ENCODE peak calls at places on chromosomes 4 and X, in nine cellular contexts. X is ACHN; O is astrocyte of the spinal cord; U is RWPE1; B is AG04450; R is activated CD4-positive, alpha-beta memory T cell treated with anti-CD3 and anti-CD28 coated beads, Interleukin-2, amount 10 ng/mL, durations not matched to agents 7 days and 5 days; G is NCI-H1930; A is right atrium auricular region; N is T-helper 9 cell. L is an unnamed sample.
A peak's percentile ranks its signal among the peaks of the same experiment; 100 is the strongest.

GRCh38 chr4:87498446-87498900 is 30.7 kb downstream of the SPARCL1 start:
- DNase-seq in B (peak; percentile 32), G (no peak), U (no peak), O (peak; percentile 50), R (no peak), X (peak; percentile 5), A (no peak), N (no peak), L (no peak)

GRCh38 chr4:2424581-2424980 is 5.8 kb downstream of the CFAP99 start:
- DNase-seq in U (no peak), X (no peak), B (no peak), G (no peak), A (no peak), N (no peak), R (no peak), O (no peak), L (no peak)

GRCh38 chr4:2249526-2249991 is 7.6 kb upstream of the HAUS3 start:
- DNase-seq in B (no peak), U (no peak), R (peak; percentile 11), G (no peak), N (no peak), X (no peak), O (no peak), A (peak; percentile 49), L (no peak)

GRCh38 chrX:12548746-12549145 is 242.5 kb upstream of the PRPS2 start:
- DNase-seq in O (peak; percentile 18), B (peak; percentile 0), U (peak; percentile 6), X (peak; percentile 17), N (no peak), A (no peak), R (no peak), G (no peak), L (no peak)

GRCh38 chr4:109803924-109804571 is 2.2 kb upstream of the CFI start:
- DNase-seq in N (no peak), A (no peak), G (no peak), R (no peak), X (peak; percentile 58), U (peak; percentile 30), B (no peak), O (peak; percentile 62), L (no peak)

GRCh38 chrX:22760513-22761057 is 239.2 kb upstream of the DDX53 start:
- DNase-seq in B (no peak), O (no peak), X (peak; percentile 1), N (no peak), U (no peak), A (no peak), R (no peak), G (no peak), L (no peak)

GRCh38 chr4:76905521-76905920 is 7.6 kb upstream of the SOWAHB start:
- DNase-seq in X (no peak), R (no peak), O (peak; percentile 65), G (no peak), A (no peak), U (no peak), B (peak; percentile 29), N (no peak), L (no peak)

GRCh38 chrX:47129879-47130358 is 14.6 kb downstream of the NDUFB11 start:
- DNase-seq in O (peak; percentile 3), R (no peak), N (no peak), A (no peak), G (no peak), U (no peak), X (no peak), B (no peak), L (no peak)

GRCh38 chr4:105858466-105859040 is 36.7 kb upstream of the NPNT start:
- DNase-seq in U (no peak), O (no peak), N (no peak), X (no peak), G (no peak), A (no peak), R (no peak), B (no peak), L (no peak)

GRCh38 chr4:3462321-3462789 is 751 bp upstream of the DOK7 start:
- DNase-seq in U (no peak), R (no peak), X (no peak), B (no peak), N (no peak), G (no peak), O (no peak), A (no peak), L (no peak)

GRCh38 chr4:139556071-139556734 is at the start of gene SETD7:
- DNase-seq in R (peak; percentile 70), O (peak; percentile 82), N (peak; percentile 53), A (peak; percentile 85), G (no peak), U (peak; percentile 80), B (no peak), X (peak; percentile 76), L (peak; percentile 62)

GRCh38 chr4:146229406-146229805 is 15.1 kb downstream of the REELD1 start:
- DNase-seq in N (no peak), R (no peak), A (no peak), B (no peak), G (no peak), O (no peak), X (no peak), U (no peak), L (no peak)

GRCh38 chr4:32958586-32958985 is 2238.4 kb downstream of the PCDH7 start:
- DNase-seq in U (no peak), R (no peak), X (no peak), O (no peak), G (no peak), B (no peak), A (no peak), N (no peak), L (no peak)

GRCh38 chr4:156976147-156976546 is 4.5 kb upstream of the PDGFC start:
- DNase-seq in O (peak; percentile 82), N (no peak), A (no peak), U (no peak), G (no peak), X (peak; percentile 80), R (no peak), B (peak; percentile 57), L (no peak)

GRCh38 chr4:84814100-84814750 is 152.3 kb downstream of the WDFY3 start:
- DNase-seq in N (no peak), O (peak; percentile 87), A (no peak), R (no peak), U (peak; percentile 66), G (no peak), B (peak; percentile 61), X (peak; percentile 85), L (no peak)

GRCh38 chrX:30971761-30972603 is 82.9 kb upstream of the TAB3 start:
- DNase-seq in U (peak; percentile 7), X (peak; percentile 48), O (peak; percentile 51), B (peak; percentile 16), N (no peak), G (no peak), A (no peak), R (peak; percentile 16), L (no peak)

GRCh38 chrX:37378830-37379229 is 29.7 kb downstream of the PRRG1 start:
- DNase-seq in R (no peak), U (no peak), N (no peak), G (no peak), A (no peak), O (no peak), X (no peak), B (no peak), L (no peak)

GRCh38 chr4:175373031-175373430 is 439.0 kb downstream of the GPM6A start:
- DNase-seq in B (no peak), N (no peak), R (no peak), X (no peak), O (no peak), A (no peak), G (no peak), U (no peak), L (no peak)

GRCh38 chr4:7964459-7964858 is 24.8 kb upstream of the AFAP1 start:
- DNase-seq in X (no peak), R (peak; percentile 58), B (no peak), U (no peak), G (no peak), A (no peak), O (no peak), N (no peak), L (no peak)

GRCh38 chr4:31727030-31727429 is 1006.9 kb downstream of the PCDH7 start:
- DNase-seq in G (no peak), B (no peak), A (no peak), X (no peak), R (no peak), O (no peak), N (no peak), U (no peak), L (no peak)

GRCh38 chr4:118765399-118765798 is 70.5 kb downstream of the SEC24D start:
- DNase-seq in N (no peak), B (peak; percentile 95), O (peak; percentile 97), X (peak; percentile 71), A (no peak), U (peak; percentile 75), R (no peak), G (no peak), L (no peak)